ENCODE peak calls at places on chromosomes 11 and 22, in five cellular contexts. B, C, H, Q and P are unnamed samples.

GRCh38 chr11:35247863-35248262 is 108.9 kb downstream of the CD44 start:
- DNase-seq in C (no peak), H (no peak), Q (no peak), B (no peak), P (no peak)

GRCh38 chr11:129374993-129375721 is 491 bp upstream of the BARX2 start:
- DNase-seq in B (no peak), Q (no peak), H (peak), C (peak), P (no peak)

GRCh38 chr22:47190276-47190956 is 428.0 kb downstream of the TBC1D22A start:
- DNase-seq in Q (no peak), B (no peak), C (peak), H (no peak), P (no peak)

GRCh38 chr11:64864473-64865285 is 13.7 kb downstream of the EHD1 start:
- DNase-seq in Q (peak), H (peak), B (no peak), C (no peak), P (peak)

GRCh38 chr22:49023879-49024774 is 803.5 kb downstream of the BRD1 start:
- DNase-seq in B (no peak), Q (no peak), C (no peak), H (no peak), P (no peak)

GRCh38 chr22:24429411-24430365 is 2.3 kb downstream of the ADORA2A start:
- DNase-seq in Q (peak), H (peak), B (peak), C (no peak), P (peak)

GRCh38 chr22:46895753-46896152 is 133.3 kb downstream of the TBC1D22A start:
- DNase-seq in Q (no peak), B (no peak), H (no peak), C (no peak), P (no peak)

GRCh38 chr11:126890561-126890960 is 110.0 kb downstream of the KIRREL3 start:
- DNase-seq in Q (no peak), H (no peak), B (no peak), C (no peak), P (no peak)

GRCh38 chr11:36713715-36714114 is 115.7 kb upstream of the RAG2 start:
- DNase-seq in Q (no peak), C (no peak), H (no peak), B (no peak), P (no peak)

GRCh38 chr11:17812286-17813187 is 78.0 kb downstream of the KCNC1 start:
- DNase-seq in Q (peak), H (no peak), B (no peak), C (no peak), P (no peak)

GRCh38 chr22:47294222-47294532 is 531.7 kb downstream of the TBC1D22A start:
- DNase-seq in C (no peak), Q (peak), B (no peak), H (peak), P (peak)

GRCh38 chr11:44690651-44691050 is 36.1 kb upstream of the TSPAN18 start:
- DNase-seq in C (no peak), Q (no peak), B (no peak), H (no peak), P (no peak)

GRCh38 chr11:97259884-97260283 is 870.1 kb downstream of the JRKL start:
- DNase-seq in B (no peak), C (no peak), Q (no peak), H (no peak), P (no peak)

GRCh38 chr11:116694815-116695590 is 77.8 kb downstream of the BUD13 start:
- DNase-seq in B (no peak), H (no peak), Q (peak), C (no peak), P (no peak)

GRCh38 chr11:103202048-103202651 is 92.9 kb downstream of the DYNC2H1 start:
- DNase-seq in Q (peak), C (no peak), H (peak), B (no peak), P (peak)

GRCh38 chr11:67300756-67301312 is 2.5 kb upstream of the SSH3 start:
- DNase-seq in C (no peak), Q (no peak), H (no peak), B (no peak), P (no peak)

GRCh38 chr11:2807801-2808241 is 77.8 kb downstream of the CDKN1C start:
- DNase-seq in Q (no peak), B (no peak), H (no peak), C (peak), P (no peak)

GRCh38 chr11:100851584-100852152 is 164.6 kb downstream of the ARHGAP42 start:
- DNase-seq in C (no peak), Q (no peak), B (no peak), H (no peak), P (no peak)